ENCODE peak calls at places on chromosomes 3 and 15, in eight cellular contexts. O, Y, R, F, J, V, N and X are unnamed samples. For H3K9me3, the result is how much of the 10 kb centered on the place peaks cover.

GRCh38 chr3:185960518-185961288 is 22.9 kb upstream of the TRA2B start:
- DNase-seq in J (no peak), O (no peak), F (no peak), N (no peak), V (no peak), R (no peak), Y (no peak), X (no peak)

GRCh38 chr3:147960791-147961190 is 551.6 kb downstream of the ZIC1 start:
- DNase-seq in R (no peak), O (no peak), V (no peak), J (no peak), Y (no peak), F (no peak), N (no peak), X (no peak)

GRCh38 chr15:88663216-88663615 is 24.4 kb downstream of the ISG20 start:
- DNase-seq in Y (no peak), J (peak), N (no peak), R (no peak), F (no peak), O (no peak), V (no peak), X (no peak)

GRCh38 chr3:38005076-38006020 is 14.8 kb downstream of the VILL start:
- DNase-seq in F (no peak), J (peak), Y (no peak), V (no peak), O (no peak), N (peak), R (no peak), X (no peak)

GRCh38 chr3:58526124-58526957 is 10.6 kb downstream of the ACOX2 start:
- DNase-seq in F (no peak), R (no peak), J (no peak), O (no peak), V (peak), N (no peak), Y (no peak), X (no peak)

GRCh38 chr3:149970716-149971402 is at the start of gene PFN2:
- DNase-seq in V (peak), J (peak), F (peak), Y (peak), N (peak), R (peak), O (peak), X (peak)

GRCh38 chr3:133077688-133078087 is 39.5 kb downstream of the TMEM108 start:
- DNase-seq in V (no peak), O (no peak), N (no peak), R (no peak), F (no peak), J (no peak), Y (no peak), X (no peak)

GRCh38 chr15:67146214-67146613 is 80.8 kb downstream of the SMAD3 start:
- DNase-seq in V (peak), F (peak), Y (no peak), O (no peak), N (no peak), J (peak), R (no peak), X (no peak)

GRCh38 chr3:137131081-137131480 is 173.3 kb downstream of the IL20RB start:
- DNase-seq in N (no peak), F (no peak), R (no peak), V (no peak), J (no peak), Y (no peak), O (no peak), X (no peak)

GRCh38 chr3:48656841-48657281 is 5.8 kb downstream of the CELSR3 start:
- DNase-seq in N (no peak), F (no peak), V (no peak), O (peak), J (no peak), Y (peak), R (no peak), X (no peak)

GRCh38 chr3:59388555-59389280 is 338.9 kb upstream of the CFAP20DC start:
- DNase-seq in N (no peak), Y (no peak), O (no peak), V (peak), F (no peak), J (no peak), R (no peak), X (no peak)

GRCh38 chr3:11170052-11170770 is 15.9 kb downstream of the HRH1 start:
- DNase-seq in R (no peak), F (no peak), O (no peak), J (no peak), N (no peak), V (peak), Y (no peak), X (no peak)

GRCh38 chr3:38119248-38119544 is 17.7 kb downstream of the ACAA1 start:
- DNase-seq in J (peak), R (no peak), V (no peak), F (peak), O (no peak), N (no peak), Y (no peak), X (no peak)

GRCh38 chr15:89845305-89845893 is 30.7 kb upstream of the ANPEP start:
- DNase-seq in O (no peak), Y (no peak), V (peak), R (no peak), J (no peak), F (no peak), N (no peak), X (no peak)

GRCh38 chr3:172585954-172586353 is 62.7 kb upstream of the TNFSF10 start:
- DNase-seq in R (no peak), F (no peak), N (no peak), J (no peak), O (no peak), Y (no peak), V (no peak), X (no peak)

GRCh38 chr3:128327606-128328031 is 139.1 kb downstream of the DNAJB8 start:
- DNase-seq in Y (no peak), J (peak), R (no peak), F (no peak), N (no peak), O (no peak), V (no peak), X (no peak)

GRCh38 chr15:50241684-50242450 is 23.7 kb downstream of the HDC start:
- DNase-seq in J (no peak), R (no peak), O (no peak), V (peak), Y (no peak), F (no peak), N (no peak), X (no peak)

GRCh38 chr15:55742927-55743614 is at the start of gene PRTG:
- DNase-seq in F (peak), V (peak), J (peak), Y (no peak), O (no peak), N (peak), R (peak), X (no peak)

GRCh38 chr3:194112120-194113106 is 23.5 kb upstream of the HES1 start:
- DNase-seq in J (peak), R (no peak), O (no peak), V (peak), N (no peak), Y (no peak), F (no peak), X (no peak)

GRCh38 chr3:150472421-150472820 is 64.3 kb downstream of the TSC22D2 start:
- DNase-seq in J (no peak), N (no peak), Y (no peak), O (no peak), R (no peak), V (no peak), F (no peak), X (no peak)

GRCh38 chr3:129491794-129492193 is 36.6 kb upstream of the RHO start:
- DNase-seq in O (no peak), N (no peak), V (no peak), F (no peak), J (no peak), R (no peak), Y (no peak), X (no peak)

GRCh38 chr15:101148881-101149664 is 102.8 kb downstream of the CHSY1 start:
- DNase-seq in V (no peak), F (no peak), N (peak), Y (peak), O (no peak), R (no peak), J (no peak), X (no peak)

GRCh38 chr15:68585574-68586273 is 6.9 kb downstream of the CORO2B start:
- DNase-seq in R (no peak), V (no peak), F (no peak), Y (no peak), J (no peak), O (no peak), N (no peak), X (no peak)

GRCh38 chr3:183178833-183179549 is 16.5 kb upstream of the LAMP3 start:
- DNase-seq in R (no peak), F (peak), J (peak), Y (no peak), O (peak), V (peak), N (peak), X (peak)

GRCh38 chr3:21392521-21392920 is 358.5 kb downstream of the ZNF385D start:
- DNase-seq in V (peak), O (no peak), R (no peak), F (no peak), J (no peak), N (no peak), Y (no peak), X (no peak)

GRCh38 chr15:68384451-68385239 is 47.3 kb downstream of the ITGA11 start:
- DNase-seq in F (peak), R (no peak), Y (no peak), V (peak), J (no peak), N (no peak), O (no peak), X (no peak)

GRCh38 chr15:70198441-70199123 is 100.9 kb upstream of the TLE3 start:
- DNase-seq in N (no peak), R (no peak), Y (no peak), V (peak), J (no peak), O (no peak), F (no peak), X (no peak)

GRCh38 chr15:62545392-62546227 is 380.5 kb upstream of the C2CD4B start:
- DNase-seq in V (peak), J (peak), Y (no peak), R (peak), N (no peak), F (peak), O (no peak), X (no peak)

GRCh38 chr3:13566769-13567310 is 17.9 kb downstream of the FBLN2 start:
- DNase-seq in R (no peak), V (no peak), Y (peak), F (no peak), O (no peak), J (no peak), N (no peak), X (no peak)

GRCh38 chr3:44729384-44729910 is at the start of gene ZNF501:
- DNase-seq in R (peak), N (peak), F (peak), J (peak), Y (peak), O (peak), V (peak), X (peak)

DNA sequence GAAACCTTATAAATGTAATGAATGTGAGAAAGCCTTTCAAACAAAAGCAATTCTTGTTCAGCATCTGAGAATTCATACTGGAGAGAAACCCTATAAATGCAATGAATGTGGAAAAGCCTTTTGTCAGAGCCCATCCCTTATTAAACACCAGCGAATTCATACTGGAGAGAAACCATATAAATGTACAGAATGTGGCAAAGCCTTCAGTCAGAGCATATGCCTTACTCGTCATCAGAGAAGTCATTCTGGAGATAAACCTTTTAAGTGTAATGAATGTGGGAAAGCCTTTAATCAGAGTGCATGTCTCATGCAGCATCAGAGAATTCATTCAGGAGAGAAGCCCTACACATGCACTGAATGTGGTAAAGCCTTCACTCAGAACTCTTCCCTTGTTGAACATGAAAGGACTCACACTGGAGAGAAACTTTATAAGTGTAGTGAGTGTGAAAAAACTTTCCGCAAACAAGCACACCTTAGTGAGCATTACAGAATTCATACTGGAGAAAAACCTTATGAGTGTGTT is 5.3 kb downstream of the ZNF501 start:
- DNase-seq in J (no peak), Y (no peak), R (no peak), N (no peak), O (no peak), V (no peak), F (no peak), X (no peak)
- H3K9me3 ChIP-seq in J (half or more), Y (half or more), R (under half), N (under half), O (half or more), V (under half), F (under half), X (under half)

DNA sequence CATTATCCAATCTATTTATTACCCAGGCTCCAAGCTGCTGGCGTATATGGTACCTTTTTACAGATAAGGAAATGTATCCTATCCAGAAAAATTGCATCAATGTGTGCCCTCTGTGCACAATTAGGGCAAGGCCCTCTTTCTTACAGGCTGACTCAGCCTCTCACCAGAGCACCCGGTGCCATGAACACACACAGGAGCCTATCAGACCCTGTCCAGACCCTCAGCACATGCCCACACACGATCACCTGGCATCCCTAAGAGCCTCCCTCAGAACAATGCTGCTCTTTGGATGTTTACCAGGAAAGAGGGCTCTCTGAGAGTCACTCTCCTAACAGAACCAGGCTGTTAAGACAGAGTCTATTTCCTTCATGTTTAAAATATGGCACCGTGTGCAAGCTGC is 460.0 kb upstream of the TBL1XR1 start:
- DNase-seq in F (no peak), J (no peak), R (no peak), Y (no peak), V (no peak), N (no peak), O (no peak), X (no peak)
- H3K9me3 ChIP-seq in F (under half), J (under half), R (under half), Y (under half), V (under half), N (under half), O (under half), X (under half)

DNA sequence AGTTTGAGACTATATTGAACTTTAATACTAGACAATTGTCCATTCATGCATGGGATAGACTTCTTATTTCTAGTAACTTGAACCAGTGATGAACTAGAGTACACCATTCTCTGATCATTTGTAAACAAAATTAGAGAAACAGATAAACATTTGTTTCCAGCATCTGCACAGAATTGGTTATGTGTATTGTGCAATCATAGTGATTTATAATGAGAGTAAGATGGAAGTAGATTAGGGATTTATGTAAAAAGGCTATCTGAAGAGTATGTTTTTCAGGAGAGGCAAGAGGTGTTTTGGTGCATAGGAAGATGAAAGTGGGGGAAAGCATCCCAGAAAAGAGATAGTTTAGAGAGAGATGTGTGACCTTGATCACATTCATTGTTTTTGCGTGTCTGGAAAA is 695.0 kb downstream of the SQOR start:
- DNase-seq in V (no peak), F (no peak), N (no peak), Y (no peak), R (no peak), O (no peak), J (no peak), X (no peak)
- H3K9me3 ChIP-seq in V (under half), F (under half), N (under half), Y (under half), R (under half), O (under half), J (under half), X (under half)

DNA sequence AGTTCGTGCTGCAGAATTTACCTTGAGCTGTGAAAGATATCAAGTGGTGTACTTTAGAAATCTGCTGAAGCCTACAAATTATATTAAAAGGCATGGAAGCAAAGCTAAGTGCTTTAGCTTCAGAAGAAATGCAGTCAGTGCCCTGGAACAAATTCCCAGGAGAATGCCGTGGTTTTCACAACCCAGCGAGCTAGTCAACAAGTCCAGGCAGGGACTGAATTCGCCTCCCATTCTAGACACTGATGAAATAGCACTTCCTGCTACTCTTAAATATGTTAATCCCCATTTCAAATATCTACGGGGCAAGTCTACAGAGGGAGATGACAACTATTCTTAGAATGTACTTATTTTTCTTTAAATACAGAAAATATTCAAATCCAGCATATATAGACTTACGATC is 326.4 kb upstream of the IGF1R start:
- DNase-seq in R (no peak), Y (no peak), V (no peak), J (no peak), O (no peak), N (no peak), F (no peak), X (no peak)
- H3K9me3 ChIP-seq in R (under half), Y (under half), V (under half), J (under half), O (under half), N (under half), F (under half), X (under half)

DNA sequence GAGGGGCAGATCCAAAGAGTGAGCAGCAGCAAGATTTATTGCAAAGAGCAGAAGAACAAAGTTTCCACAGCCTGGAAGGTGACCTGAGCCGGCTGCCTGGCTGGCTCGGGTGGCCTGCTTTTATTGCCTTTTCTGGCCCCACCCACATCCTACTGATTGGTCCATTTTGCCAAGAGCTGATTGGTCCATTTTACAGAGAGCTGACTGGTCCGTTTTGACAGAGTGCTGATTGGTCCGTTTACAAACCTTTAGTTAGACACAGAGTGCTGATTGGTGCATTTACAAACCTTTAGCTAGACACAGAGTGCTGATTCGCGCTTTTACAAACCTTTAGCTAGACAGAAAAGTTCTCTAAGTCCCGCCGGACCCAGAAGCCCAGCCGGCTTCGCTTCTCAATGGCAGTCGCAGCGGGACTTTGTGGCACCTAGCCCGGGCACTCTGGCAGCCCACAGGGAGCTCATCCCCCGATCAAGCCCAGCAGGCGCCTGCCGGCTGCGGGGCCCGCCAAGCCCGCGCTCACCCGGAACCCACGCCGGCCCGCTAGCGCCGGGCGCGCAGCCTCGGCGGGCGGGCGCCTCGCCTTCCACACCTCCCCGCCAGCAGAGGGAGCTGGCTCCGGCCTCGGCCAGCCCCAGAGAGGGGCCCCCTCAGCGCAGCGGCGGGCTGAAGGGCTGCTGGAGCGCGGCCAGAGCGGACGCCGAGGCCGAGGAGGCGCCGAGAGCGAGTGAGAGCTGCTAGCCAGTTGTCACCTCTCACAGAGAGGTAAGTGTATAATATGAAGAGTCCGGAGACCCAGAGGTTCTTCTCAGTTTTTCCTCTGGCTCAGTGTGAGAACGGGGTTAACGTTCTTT is 339.2 kb downstream of the CHL1 start:
- DNase-seq in V (no peak), R (no peak), F (no peak), J (peak), O (no peak), N (no peak), Y (no peak), X (no peak)
- H3K9me3 ChIP-seq in V (under half), R (under half), F (under half), J (under half), O (under half), N (under half), Y (under half), X (under half)